ENCODE peak calls at places on chromosomes 4 and X, in six cellular contexts. F is adrenal gland, M is stomach, A is mesothelial cell of epicardium, X is GM23338, R is esophagus squamous epithelium. B is an unnamed sample.
A peak's percentile ranks its signal among the peaks of the same experiment; 100 is the strongest.

GRCh38 chr4:52106701-52107100 is 55.6 kb downstream of the SPATA18 start:
- DNase-seq in M (no peak), A (no peak), R (no peak), F (no peak), X (peak; percentile 3), B (no peak)

GRCh38 chr4:37737456-37737855 is 51.3 kb upstream of the RELL1 start:
- DNase-seq in X (no peak), A (no peak), R (no peak), F (no peak), M (no peak), B (no peak)

GRCh38 chrX:7074135-7074907 is 73.2 kb upstream of the STS start:
- DNase-seq in X (no peak), R (no peak), M (peak; percentile 63), A (no peak), F (no peak), B (no peak)

GRCh38 chr4:148204892-148205291 is 237.3 kb downstream of the NR3C2 start:
- DNase-seq in X (no peak), M (no peak), A (no peak), F (no peak), R (no peak), B (no peak)

GRCh38 chr4:11732155-11732554 is 303.5 kb upstream of the HS3ST1 start:
- DNase-seq in A (no peak), M (peak; percentile 71), X (no peak), R (no peak), F (no peak), B (no peak)

GRCh38 chr4:7744131-7744804 is 195.4 kb downstream of the AFAP1 start:
- DNase-seq in F (no peak), M (no peak), A (no peak), X (no peak), R (no peak), B (no peak)

GRCh38 chr4:147339116-147339515 is 141.8 kb upstream of the EDNRA start:
- DNase-seq in M (no peak), A (no peak), X (no peak), F (no peak), R (no peak), B (no peak)

GRCh38 chr4:75653845-75654503 is 19.2 kb downstream of the G3BP2 start:
- DNase-seq in X (peak; percentile 74), M (no peak), A (no peak), R (no peak), F (no peak), B (no peak)

GRCh38 chrX:15737957-15738685 is at the start of gene CA5B:
- DNase-seq in X (peak; percentile 91), A (peak; percentile 97), F (peak; percentile 97), M (peak; percentile 98), R (peak; percentile 83), B (peak; percentile 99)

GRCh38 chr4:121253961-121254360 is 89.8 kb upstream of the TNIP3 start:
- DNase-seq in R (no peak), M (no peak), F (no peak), A (no peak), X (no peak), B (no peak)

GRCh38 chr4:7779194-7779768 is 160.4 kb downstream of the AFAP1 start:
- DNase-seq in F (no peak), X (no peak), A (no peak), R (no peak), M (no peak), B (no peak)

GRCh38 chrX:24561121-24561520 is 86.0 kb downstream of the PCYT1B start:
- DNase-seq in R (no peak), X (peak; percentile 43), M (no peak), A (no peak), F (no peak), B (no peak)
- TF ChIP-seq CTCF in R (peak; percentile 27), X (peak; percentile 52), M (no peak), A (no peak), F (no peak), B (peak; percentile 18)

GRCh38 chrX:21978346-21978745 is 37.8 kb downstream of the SMS start:
- DNase-seq in F (no peak), R (no peak), X (no peak), A (no peak), M (no peak), B (no peak)
- TF ChIP-seq CTCF in F (no peak), R (no peak), X (no peak), A (no peak), M (no peak), B (no peak)

GRCh38 chr4:90546114-90546513 is 418.9 kb downstream of the CCSER1 start:
- DNase-seq in M (no peak), A (no peak), X (no peak), F (no peak), R (no peak), B (no peak)
- TF ChIP-seq CTCF in M (no peak), A (no peak), X (no peak), F (no peak), R (no peak), B (no peak)

DNA sequence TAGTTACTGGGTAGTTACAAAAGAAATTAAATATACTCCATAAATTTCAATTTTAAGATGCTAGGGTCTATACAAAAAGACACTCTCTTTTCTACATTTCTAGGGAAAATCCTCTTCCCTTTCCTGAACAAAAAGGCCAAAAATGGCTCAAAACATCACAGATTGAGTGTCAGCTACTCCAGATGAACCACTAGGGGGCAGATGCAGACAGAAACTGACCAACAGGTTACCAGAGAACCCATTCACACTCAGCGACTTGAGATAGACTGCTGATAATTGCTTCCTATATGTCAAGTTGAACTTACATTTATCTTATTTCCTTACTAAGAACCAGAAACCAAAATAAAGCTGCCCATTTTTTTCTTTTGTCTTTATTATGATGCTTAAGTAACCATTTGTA is 83.4 kb upstream of the MID1IP1 start:
- DNase-seq in F (no peak), R (no peak), X (peak; percentile 56), M (no peak), A (no peak), B (no peak)
- TF ChIP-seq CTCF in F (peak; percentile 52), R (peak; percentile 39), X (peak; percentile 71), M (no peak), A (peak; percentile 33), B (peak; percentile 54)

GRCh38 chr4:10160280-10160856 is 43.8 kb upstream of the WDR1 start:
- DNase-seq in X (peak; percentile 64), A (no peak), M (no peak), F (no peak), R (no peak), B (no peak)
- TF ChIP-seq CTCF in X (peak; percentile 74), A (no peak), M (no peak), F (no peak), R (peak; percentile 32), B (peak; percentile 46)

GRCh38 chr4:3293410-3294391 is 880 bp downstream of the RGS12 start:
- DNase-seq in F (peak; percentile 37), A (no peak), M (peak; percentile 22), R (no peak), X (no peak), B (no peak)
- TF ChIP-seq CTCF in F (no peak), A (no peak), M (no peak), R (no peak), X (no peak), B (no peak)

GRCh38 chr4:24915121-24915922 is 2.5 kb upstream of the CCDC149 start:
- DNase-seq in F (no peak), M (no peak), X (peak; percentile 61), R (no peak), A (no peak), B (no peak)
- TF ChIP-seq CTCF in F (no peak), M (no peak), X (peak; percentile 71), R (no peak), A (no peak), B (peak; percentile 19)

GRCh38 chr4:78524009-78524408 is 27.6 kb upstream of the ANXA3 start:
- DNase-seq in R (no peak), F (no peak), A (no peak), M (no peak), X (no peak), B (no peak)

GRCh38 chr4:78518551-78518950 is 33.0 kb upstream of the ANXA3 start:
- DNase-seq in F (no peak), R (no peak), M (no peak), X (no peak), A (no peak), B (no peak)

GRCh38 chr4:78519962-78520361 is 31.6 kb upstream of the ANXA3 start:
- DNase-seq in M (no peak), F (no peak), R (no peak), X (no peak), A (no peak), B (no peak)

GRCh38 chr4:78517050-78517652 is 34.4 kb upstream of the ANXA3 start:
- DNase-seq in R (no peak), A (no peak), X (peak; percentile 65), F (no peak), M (no peak), B (no peak)

GRCh38 chr4:78520808-78521226 is 30.8 kb upstream of the ANXA3 start:
- DNase-seq in M (no peak), A (no peak), X (no peak), F (no peak), R (no peak), B (no peak)
- TF ChIP-seq CTCF in M (no peak), A (no peak), X (no peak), F (no peak), R (no peak), B (no peak)

DNA sequence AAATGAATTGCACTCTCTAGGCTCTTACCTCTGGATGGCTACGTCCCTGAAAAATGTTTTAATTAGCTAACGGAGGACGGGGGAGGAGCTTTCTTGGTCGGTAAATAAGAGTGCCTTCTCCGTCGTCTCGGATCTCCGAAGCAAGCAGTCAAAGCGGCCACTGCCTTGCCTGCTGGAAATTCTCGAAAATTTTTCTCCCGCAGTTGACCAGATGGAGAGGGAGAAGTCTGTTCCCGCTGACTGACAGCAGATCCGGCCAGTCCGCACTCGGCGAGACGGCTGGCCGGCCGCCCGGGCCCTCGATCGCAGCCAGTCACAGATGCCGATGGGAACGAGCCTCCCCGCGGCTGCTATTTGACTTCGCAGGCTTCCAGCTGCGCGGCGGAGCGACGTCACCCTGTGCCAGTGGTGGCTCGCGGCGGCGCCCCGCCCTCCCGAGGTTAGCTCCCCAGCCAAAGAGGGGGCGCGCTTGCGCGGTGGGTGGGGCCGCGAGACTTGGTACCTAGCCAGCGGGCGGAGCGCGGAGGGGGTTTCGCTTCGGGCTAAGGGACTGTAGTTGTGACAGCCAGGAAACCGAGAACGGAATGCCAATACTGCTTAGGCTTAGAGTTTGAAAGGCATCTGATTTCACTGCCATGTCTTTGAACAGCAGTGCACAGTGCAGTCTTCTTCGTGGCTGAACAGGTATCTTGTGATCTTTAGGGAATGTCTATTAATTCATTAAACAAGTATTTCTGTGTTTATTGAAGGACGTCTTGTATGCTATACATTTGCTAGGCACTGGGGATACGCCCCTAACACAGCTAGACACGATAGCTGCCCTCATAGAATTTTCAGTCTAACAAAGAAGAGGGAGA is at the start of gene PPM1K:
- DNase-seq in X (peak; percentile 99), F (peak; percentile 100), M (peak; percentile 100), A (peak; percentile 97), R (peak; percentile 92), B (peak; percentile 99)
- TF ChIP-seq CTCF in X (peak; percentile 29), F (no peak), M (no peak), A (no peak), R (peak; percentile 20), B (no peak)